ENCODE peak calls at places on chromosomes 5 and 9, in five cellular contexts. X, Z, K, M and F are unnamed samples.

GRCh38 chr5:1669276-1670155 is 130.1 kb downstream of the MRPL36 start:
- DNase-seq in X (no peak), Z (no peak), K (no peak), M (no peak), F (no peak)

GRCh38 chr5:102223542-102224444 is 72.3 kb downstream of the SLCO4C1 start:
- DNase-seq in X (no peak), Z (no peak), K (peak; percentile 26), M (peak; percentile 68), F (peak; percentile 46)

GRCh38 chr5:180717989-180718388 is 21.9 kb downstream of the OR2Y1 start:
- DNase-seq in X (no peak), Z (peak; percentile 15), K (no peak), M (no peak), F (no peak)

GRCh38 chr5:67986761-67987160 is 228.8 kb upstream of the PIK3R1 start:
- DNase-seq in X (no peak), Z (no peak), K (no peak), M (no peak), F (no peak)

GRCh38 chr9:122120672-122121071 is 27.6 kb upstream of the TTLL11 start:
- DNase-seq in X (no peak), Z (no peak), K (no peak), M (no peak), F (no peak)

GRCh38 chr9:132757031-132757430 is 86.8 kb downstream of the GTF3C4 start:
- DNase-seq in X (no peak), Z (no peak), K (no peak), M (no peak), F (no peak)

GRCh38 chr5:157370967-157371366 is 89.0 kb upstream of the NIPAL4 start:
- DNase-seq in X (no peak), Z (no peak), K (no peak), M (no peak), F (no peak)

GRCh38 chr5:172633403-172633970 is 7.6 kb upstream of the NEURL1B start:
- DNase-seq in X (no peak), Z (no peak), K (no peak), M (no peak), F (no peak)

GRCh38 chr9:17810728-17811634 is 232.1 kb downstream of the SH3GL2 start:
- DNase-seq in X (peak; percentile 17), Z (no peak), K (peak; percentile 59), M (peak; percentile 41), F (peak; percentile 73)

GRCh38 chr9:132511191-132511999 is 71.0 kb upstream of the BARHL1 start:
- DNase-seq in X (no peak), Z (no peak), K (no peak), M (no peak), F (no peak)

GRCh38 chr9:74824654-74825053 is 63.1 kb downstream of the TRPM6 start:
- DNase-seq in X (no peak), Z (no peak), K (peak; percentile 67), M (no peak), F (no peak)

GRCh38 chr5:164934561-164934960 is 1429.1 kb downstream of the MAT2B start:
- DNase-seq in X (no peak), Z (no peak), K (no peak), M (no peak), F (no peak)

GRCh38 chr9:127661342-127661741 is 45.4 kb upstream of the CFAP157 start:
- DNase-seq in X (no peak), Z (no peak), K (no peak), M (no peak), F (no peak)

GRCh38 chr5:2149196-2149541 is 266.4 kb upstream of the IRX4 start:
- DNase-seq in X (peak; percentile 23), Z (no peak), K (no peak), M (peak; percentile 38), F (no peak)

GRCh38 chr5:5665225-5666075 is 243.0 kb downstream of the ICE1 start:
- DNase-seq in X (no peak), Z (no peak), K (no peak), M (no peak), F (peak; percentile 8)

GRCh38 chr9:82252116-82252515 is 263.5 kb downstream of the SPATA31D1 start:
- DNase-seq in X (no peak), Z (no peak), K (no peak), M (no peak), F (no peak)

GRCh38 chr5:151750121-151750520 is 8.3 kb downstream of the ATOX1 start:
- DNase-seq in X (no peak), Z (no peak), K (no peak), M (no peak), F (no peak)

GRCh38 chr5:139698461-139699146 is 50.5 kb downstream of the CXXC5 start:
- DNase-seq in X (no peak), Z (no peak), K (peak; percentile 76), M (no peak), F (peak; percentile 56)

GRCh38 chr9:37464006-37464405 is 1.2 kb downstream of the ZBTB5 start:
- DNase-seq in X (no peak), Z (no peak), K (peak; percentile 20), M (no peak), F (no peak)

GRCh38 chr5:61450170-61450815 is 118.2 kb downstream of the ZSWIM6 start:
- DNase-seq in X (peak; percentile 35), Z (no peak), K (peak; percentile 88), M (no peak), F (no peak)

GRCh38 chr5:150785950-150786349 is 7.4 kb downstream of the SMIM3 start:
- DNase-seq in X (no peak), Z (no peak), K (no peak), M (no peak), F (no peak)

GRCh38 chr5:176559683-176560082 is 10.5 kb downstream of the CDHR2 start:
- DNase-seq in X (no peak), Z (no peak), K (no peak), M (no peak), F (no peak)

GRCh38 chr9:135670721-135671590 is 7.8 kb downstream of the LCN9 start:
- DNase-seq in X (no peak), Z (no peak), K (no peak), M (no peak), F (no peak)

GRCh38 chr5:54159153-54159836 is 151.1 kb downstream of the ARL15 start:
- DNase-seq in X (peak; percentile 31), Z (no peak), K (no peak), M (peak; percentile 7), F (peak; percentile 84)

GRCh38 chr9:16873131-16873787 is 2.8 kb upstream of the BNC2 start:
- DNase-seq in X (no peak), Z (no peak), K (no peak), M (no peak), F (no peak)

GRCh38 chr5:61866930-61867329 is 439.1 kb upstream of the KIF2A start:
- DNase-seq in X (peak; percentile 6), Z (peak; percentile 32), K (no peak), M (no peak), F (peak; percentile 60)

GRCh38 chr9:27129221-27129620 is 20.2 kb downstream of the TEK start:
- DNase-seq in X (no peak), Z (no peak), K (peak; percentile 66), M (no peak), F (no peak)

GRCh38 chr9:134503301-134504105 is 138.1 kb upstream of the COL5A1 start:
- DNase-seq in X (no peak), Z (no peak), K (no peak), M (no peak), F (no peak)

GRCh38 chr5:149999359-149999758 is 1.1 kb downstream of the TIGD6 start:
- DNase-seq in X (no peak), Z (no peak), K (no peak), M (no peak), F (no peak)

GRCh38 chr5:31771045-31771444 is 132.1 kb downstream of the PDZD2 start:
- DNase-seq in X (no peak), Z (peak; percentile 30), K (no peak), M (no peak), F (no peak)

GRCh38 chr9:74379718-74380117 is 117.4 kb upstream of the RORB start:
- DNase-seq in X (peak; percentile 3), Z (no peak), K (no peak), M (peak; percentile 40), F (peak; percentile 1)

GRCh38 chr5:32172908-32173393 is 1.2 kb downstream of the GOLPH3 start:
- DNase-seq in X (peak; percentile 10), Z (no peak), K (peak; percentile 67), M (no peak), F (peak; percentile 35)

GRCh38 chr5:3335301-3335700 is 260.3 kb upstream of the IRX1 start:
- DNase-seq in X (no peak), Z (no peak), K (no peak), M (no peak), F (no peak)

GRCh38 chr9:107999011-107999410 is 509.4 kb upstream of the KLF4 start:
- DNase-seq in X (no peak), Z (no peak), K (no peak), M (no peak), F (no peak)

GRCh38 chr5:179166886-179167841 is 107.0 kb downstream of the ZNF354C start:
- DNase-seq in X (peak; percentile 15), Z (no peak), K (no peak), M (no peak), F (peak; percentile 60)
- TF ChIP-seq MYC in X (no peak), Z (no peak), K (no peak), M (no peak), F (no peak)

GRCh38 chr5:112183103-112183634 is 235.9 kb downstream of the EPB41L4A start:
- DNase-seq in X (no peak), Z (no peak), K (no peak), M (no peak), F (no peak)

GRCh38 chr5:112174959-112175594 is 244.0 kb downstream of the EPB41L4A start:
- DNase-seq in X (peak; percentile 47), Z (no peak), K (peak; percentile 58), M (peak; percentile 18), F (peak; percentile 62)

GRCh38 chr5:112179290-112179689 is 239.8 kb downstream of the EPB41L4A start:
- DNase-seq in X (no peak), Z (no peak), K (no peak), M (no peak), F (no peak)
- TF ChIP-seq CTCF in X (no peak), Z (no peak), K (no peak), M (no peak), F (no peak)

GRCh38 chr5:158423623-158424200 is 564.8 kb upstream of the CLINT1 start:
- DNase-seq in X (no peak), Z (no peak), K (peak; percentile 81), M (no peak), F (no peak)
- TF ChIP-seq MAX in X (no peak), Z (no peak), K (no peak), M (no peak), F (no peak)

GRCh38 chr5:154010660-154011059 is 28.1 kb downstream of the FAM114A2 start:
- DNase-seq in X (no peak), Z (no peak), K (no peak), M (no peak), F (no peak)

DNA sequence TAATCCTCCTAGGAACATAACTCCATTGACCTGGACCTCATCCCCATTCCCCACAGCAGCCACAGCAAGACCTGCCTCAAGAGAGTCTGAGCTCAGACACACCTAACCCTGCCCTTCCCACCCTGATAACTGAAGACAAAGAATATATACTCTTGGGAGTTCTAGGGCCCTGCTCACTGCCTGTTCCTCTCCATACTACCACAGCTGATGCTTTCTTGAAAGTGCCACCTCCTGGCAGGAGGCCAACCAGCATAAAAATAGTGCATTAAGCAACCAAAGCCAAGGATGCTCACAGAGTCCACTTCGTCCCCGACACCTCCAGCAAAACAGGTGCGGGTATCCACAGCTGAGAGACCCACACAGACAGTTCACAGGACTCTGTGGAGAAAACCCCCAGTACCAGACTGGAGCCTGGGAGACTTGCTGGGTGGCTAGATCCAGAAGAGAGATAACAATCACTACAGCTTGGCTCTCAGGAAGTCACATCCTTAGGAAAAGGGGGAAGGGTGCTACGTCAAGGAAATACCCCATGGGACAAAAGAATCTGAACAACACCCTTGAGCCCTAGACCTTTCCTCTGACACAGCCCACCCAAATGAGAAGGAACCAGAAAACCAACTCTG is 23.5 kb downstream of the FAM114A2 start:
- DNase-seq in X (no peak), Z (no peak), K (peak; percentile 24), M (no peak), F (no peak)
- TF ChIP-seq MYC in X (no peak), Z (no peak), K (no peak), M (no peak), F (no peak)